ENCODE peak calls at places on chromosome 12, in four cellular contexts. A is CD8-positive, alpha-beta memory T cell; J is effector memory CD4-positive, alpha-beta T cell; G is lower leg skin. C is an unnamed sample.

GRCh38 chr12:24960222-24960855 is 11.4 kb upstream of the BCAT1 start:
- DNase-seq in A (peak; percentile 6), J (no peak), G (no peak), C (no peak)

GRCh38 chr12:56205445-56205844 is 16.2 kb upstream of the SMARCC2 start:
- DNase-seq in A (no peak), J (no peak), G (no peak), C (no peak)

GRCh38 chr12:121578230-121579189 is 2.3 kb downstream of the KDM2B start:
- DNase-seq in A (no peak), J (no peak), G (no peak), C (no peak)

GRCh38 chr12:88723219-88723618 is 142.9 kb upstream of the KITLG start:
- DNase-seq in A (no peak), J (no peak), G (peak; percentile 41), C (no peak)

GRCh38 chr12:107369679-107370078 is 276.3 kb upstream of the CRY1 start:
- DNase-seq in A (no peak), J (no peak), G (no peak), C (no peak)

GRCh38 chr12:1496162-1496925 is 98.0 kb downstream of the FBXL14 start:
- DNase-seq in A (no peak), J (no peak), G (no peak), C (peak; percentile 65)

GRCh38 chr12:10753066-10753465 is 29.9 kb upstream of the YBX3 start:
- DNase-seq in A (no peak), J (no peak), G (no peak), C (no peak)

GRCh38 chr12:1493781-1494180 is 100.6 kb downstream of the FBXL14 start:
- DNase-seq in A (no peak), J (no peak), G (no peak), C (no peak)

GRCh38 chr12:94435511-94435927 is 24.1 kb downstream of the CEP83 start:
- DNase-seq in A (no peak), J (no peak), G (no peak), C (no peak)

GRCh38 chr12:14408208-14408607 is 42.7 kb downstream of the ATF7IP start:
- DNase-seq in A (no peak), J (no peak), G (no peak), C (no peak)

GRCh38 chr12:122093098-122093883 is 14.7 kb downstream of the MLXIP start:
- DNase-seq in A (no peak), J (no peak), G (no peak), C (no peak)

GRCh38 chr12:115172521-115172920 is 488.5 kb upstream of the TBX3 start:
- DNase-seq in A (no peak), J (no peak), G (no peak), C (no peak)

GRCh38 chr12:106582661-106583577 is at the start of gene RFX4:
- DNase-seq in A (no peak), J (no peak), G (no peak), C (no peak)

GRCh38 chr12:104648746-104649145 is 192.0 kb downstream of the CHST11 start:
- DNase-seq in A (no peak), J (no peak), G (no peak), C (no peak)

GRCh38 chr12:29734299-29734698 is 49.4 kb downstream of the TMTC1 start:
- DNase-seq in A (no peak), J (no peak), G (no peak), C (no peak)
- H3K4me3 ChIP-seq in A (no peak overlapping the region), J (no peak overlapping the region), G (no peak overlapping the region), C (no peak overlapping the region)

GRCh38 chr12:132942611-132943010 is 13.5 kb downstream of the ZNF605 start:
- DNase-seq in A (no peak), J (no peak), G (no peak), C (no peak)
- H3K4me3 ChIP-seq in A (no peak overlapping the region), J (no peak overlapping the region), G (no peak overlapping the region), C (no peak overlapping the region)

GRCh38 chr12:124345795-124346194 is 50.9 kb downstream of the RFLNA start:
- DNase-seq in A (no peak), J (no peak), G (no peak), C (no peak)
- H3K4me3 ChIP-seq in A (no peak overlapping the region), J (no peak overlapping the region), G (no peak overlapping the region), C (no peak overlapping the region)

DNA sequence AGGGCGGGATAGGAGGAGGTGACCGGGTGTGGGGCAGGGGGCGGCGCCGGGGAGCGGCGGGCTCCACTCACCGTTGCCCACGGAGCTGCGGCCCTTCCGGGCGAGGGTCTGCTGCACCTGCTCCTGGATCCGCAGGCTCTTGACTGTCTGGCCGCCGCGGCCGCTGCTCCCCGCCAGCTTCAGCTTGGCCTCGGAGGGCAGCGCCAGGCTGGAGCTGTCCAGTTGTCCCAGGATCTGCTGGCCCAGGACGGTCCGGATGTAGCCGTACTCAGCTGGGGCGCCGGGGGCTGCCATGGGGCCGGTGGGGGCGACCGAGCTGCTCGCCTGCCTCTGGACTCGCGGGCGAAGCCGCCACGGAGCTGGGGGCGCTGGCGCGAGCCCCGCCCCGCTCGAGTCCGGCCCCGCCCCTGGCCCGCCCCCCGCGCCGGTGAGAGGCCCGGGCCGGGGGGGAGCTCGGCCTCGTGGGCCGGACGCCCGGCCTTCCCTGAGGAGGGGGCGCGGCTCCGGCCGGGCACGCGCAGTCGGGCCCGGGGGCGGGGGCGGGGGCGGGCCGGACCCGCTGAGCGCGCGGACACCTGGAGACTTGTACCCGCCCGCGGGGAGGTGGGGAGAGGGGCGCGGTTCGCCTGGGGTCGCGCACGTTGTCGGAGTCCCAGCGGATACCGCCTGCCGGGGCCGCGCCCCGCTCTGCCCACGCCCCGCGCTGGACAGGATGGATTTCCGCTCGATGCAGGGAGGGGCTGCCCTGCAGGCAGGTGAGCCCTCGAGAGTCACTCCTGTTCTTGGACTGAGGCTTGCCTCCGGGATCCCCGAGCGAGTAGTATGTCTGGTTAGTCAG is at the start of gene PKP2:
- DNase-seq in A (no peak), J (no peak), G (peak; percentile 29), C (no peak)
- H3K4me3 ChIP-seq in A (peak within 1 kb of the TSS; percentile 29), J (peak within 1 kb of the TSS; percentile 49), G (peak within 1 kb of the TSS; percentile 41), C (peak within 1 kb of the TSS; percentile 72)

GRCh38 chr12:49365542-49365941 is 1.7 kb upstream of the SPATS2 start:
- DNase-seq in A (no peak), J (no peak), G (no peak), C (no peak)
- H3K4me3 ChIP-seq in A (no peak overlapping the region), J (no peak overlapping the region), G (no peak overlapping the region), C (no peak overlapping the region)

GRCh38 chr12:53996188-53996885 is 3.6 kb upstream of the HOXC9 start:
- DNase-seq in A (no peak), J (no peak), G (no peak), C (no peak)
- H3K4me3 ChIP-seq in A (peak overlapping the region; percentile 67), J (peak overlapping the region; percentile 65), G (peak overlapping the region; percentile 42), C (peak overlapping the region; percentile 49)

C was measured in right atrium auricular region.